ENCODE peak calls at places on chromosomes 6 and 20, in seven cellular contexts. One of them, this sample, is unnamed. For H3K4me1, the result is how much of the 10 kb centered on the place peaks cover.

GRCh38 chr6:80636689-80637088 is 530.2 kb downstream of the BCKDHB start:
- DNase-seq in IMR-90: peak
- DNase-seq in breast epithelium: no peak
- DNase-seq in mammary epithelial cell: no peak
- DNase-seq in aorta: no peak
- DNase-seq in CD8-positive, alpha-beta memory T cell: no peak
- DNase-seq in hepatocyte: no peak
- DNase-seq in this sample: no peak

GRCh38 chr6:67131827-67132226 is 1424.8 kb upstream of the EYS start:
- DNase-seq in IMR-90: no peak
- DNase-seq in CD8-positive, alpha-beta memory T cell: no peak
- DNase-seq in breast epithelium: no peak
- DNase-seq in mammary epithelial cell: no peak
- DNase-seq in aorta: no peak
- DNase-seq in hepatocyte: no peak
- DNase-seq in this sample: no peak

GRCh38 chr6:41336824-41337223 is 1.4 kb downstream of the NCR2 start:
- DNase-seq in breast epithelium: no peak
- DNase-seq in aorta: no peak
- DNase-seq in hepatocyte: no peak
- DNase-seq in IMR-90: no peak
- DNase-seq in mammary epithelial cell: no peak
- DNase-seq in CD8-positive, alpha-beta memory T cell: no peak
- DNase-seq in this sample: no peak

GRCh38 chr20:61292391-61292790 is 40.3 kb downstream of the CDH4 start:
- DNase-seq in mammary epithelial cell: no peak
- DNase-seq in aorta: no peak
- DNase-seq in IMR-90: no peak
- DNase-seq in CD8-positive, alpha-beta memory T cell: no peak
- DNase-seq in breast epithelium: no peak
- DNase-seq in hepatocyte: no peak
- DNase-seq in this sample: no peak

GRCh38 chr6:137010138-137010718 is 34.5 kb downstream of the IL20RA start:
- DNase-seq in hepatocyte: no peak
- DNase-seq in CD8-positive, alpha-beta memory T cell: no peak
- DNase-seq in IMR-90: no peak
- DNase-seq in mammary epithelial cell: no peak
- DNase-seq in breast epithelium: no peak
- DNase-seq in aorta: no peak
- DNase-seq in this sample: no peak

GRCh38 chr6:109807881-109808280 is 116.8 kb downstream of the FIG4 start:
- DNase-seq in mammary epithelial cell: no peak
- DNase-seq in aorta: no peak
- DNase-seq in IMR-90: no peak
- DNase-seq in breast epithelium: no peak
- DNase-seq in CD8-positive, alpha-beta memory T cell: no peak
- DNase-seq in hepatocyte: no peak
- DNase-seq in this sample: no peak

GRCh38 chr20:58703765-58704331 is 11.2 kb downstream of the NPEPL1 start:
- DNase-seq in breast epithelium: no peak
- DNase-seq in CD8-positive, alpha-beta memory T cell: no peak
- DNase-seq in aorta: peak
- DNase-seq in mammary epithelial cell: no peak
- DNase-seq in IMR-90: no peak
- DNase-seq in hepatocyte: no peak
- DNase-seq in this sample: peak

GRCh38 chr6:10589429-10589727 is 68.2 kb downstream of the GCNT2 start:
- DNase-seq in aorta: no peak
- DNase-seq in mammary epithelial cell: no peak
- DNase-seq in CD8-positive, alpha-beta memory T cell: no peak
- DNase-seq in breast epithelium: no peak
- DNase-seq in hepatocyte: no peak
- DNase-seq in IMR-90: no peak
- DNase-seq in this sample: no peak

GRCh38 chr6:158848441-158848840 is 29.3 kb upstream of the EZR start:
- DNase-seq in aorta: no peak
- DNase-seq in CD8-positive, alpha-beta memory T cell: no peak
- DNase-seq in IMR-90: no peak
- DNase-seq in mammary epithelial cell: no peak
- DNase-seq in hepatocyte: peak
- DNase-seq in breast epithelium: no peak
- DNase-seq in this sample: no peak

GRCh38 chr6:119313937-119314893 is 35.3 kb downstream of the MAN1A1 start:
- DNase-seq in CD8-positive, alpha-beta memory T cell: peak
- DNase-seq in aorta: no peak
- DNase-seq in hepatocyte: no peak
- DNase-seq in breast epithelium: no peak
- DNase-seq in IMR-90: no peak
- DNase-seq in mammary epithelial cell: no peak
- DNase-seq in this sample: no peak

GRCh38 chr6:134537146-134537555 is 219.2 kb upstream of the SGK1 start:
- DNase-seq in hepatocyte: no peak
- DNase-seq in aorta: no peak
- DNase-seq in CD8-positive, alpha-beta memory T cell: no peak
- DNase-seq in breast epithelium: no peak
- DNase-seq in IMR-90: peak
- DNase-seq in mammary epithelial cell: peak
- DNase-seq in this sample: no peak

GRCh38 chr20:61815678-61816077 is 250.0 kb downstream of the TAF4 start:
- DNase-seq in IMR-90: no peak
- DNase-seq in breast epithelium: no peak
- DNase-seq in CD8-positive, alpha-beta memory T cell: no peak
- DNase-seq in hepatocyte: no peak
- DNase-seq in mammary epithelial cell: no peak
- DNase-seq in aorta: no peak
- DNase-seq in this sample: no peak

GRCh38 chr20:43465625-43465943 is 7.9 kb downstream of the SRSF6 start:
- DNase-seq in hepatocyte: no peak
- DNase-seq in breast epithelium: no peak
- DNase-seq in IMR-90: no peak
- DNase-seq in CD8-positive, alpha-beta memory T cell: no peak
- DNase-seq in mammary epithelial cell: no peak
- DNase-seq in aorta: no peak
- DNase-seq in this sample: no peak

GRCh38 chr20:9051508-9051907 is 17.4 kb upstream of the PLCB4 start:
- DNase-seq in IMR-90: peak
- DNase-seq in breast epithelium: no peak
- DNase-seq in mammary epithelial cell: peak
- DNase-seq in aorta: no peak
- DNase-seq in hepatocyte: peak
- DNase-seq in CD8-positive, alpha-beta memory T cell: no peak
- DNase-seq in this sample: no peak

GRCh38 chr20:49562341-49563014 is 5.5 kb downstream of the PTGIS start:
- DNase-seq in breast epithelium: peak
- DNase-seq in IMR-90: peak
- DNase-seq in hepatocyte: peak
- DNase-seq in CD8-positive, alpha-beta memory T cell: no peak
- DNase-seq in mammary epithelial cell: peak
- DNase-seq in aorta: peak
- DNase-seq in this sample: peak

GRCh38 chr20:57618091-57618765 is 2.0 kb downstream of the ZBP1 start:
- DNase-seq in IMR-90: no peak
- DNase-seq in hepatocyte: peak
- DNase-seq in mammary epithelial cell: peak
- DNase-seq in CD8-positive, alpha-beta memory T cell: peak
- DNase-seq in aorta: no peak
- DNase-seq in breast epithelium: no peak
- DNase-seq in this sample: peak

GRCh38 chr6:125338381-125338780 is 36.6 kb upstream of the HDDC2 start:
- DNase-seq in CD8-positive, alpha-beta memory T cell: no peak
- DNase-seq in aorta: no peak
- DNase-seq in mammary epithelial cell: no peak
- DNase-seq in hepatocyte: no peak
- DNase-seq in IMR-90: no peak
- DNase-seq in breast epithelium: no peak
- DNase-seq in this sample: no peak

GRCh38 chr6:56724455-56724854 is 81.8 kb upstream of the DST start:
- DNase-seq in hepatocyte: no peak
- DNase-seq in mammary epithelial cell: no peak
- DNase-seq in CD8-positive, alpha-beta memory T cell: no peak
- DNase-seq in aorta: no peak
- DNase-seq in IMR-90: peak
- DNase-seq in breast epithelium: no peak
- DNase-seq in this sample: no peak
- H3K4me1 ChIP-seq in hepatocyte: under half
- H3K4me1 ChIP-seq in mammary epithelial cell: under half
- H3K4me1 ChIP-seq in CD8-positive, alpha-beta memory T cell: under half
- H3K4me1 ChIP-seq in aorta: under half
- H3K4me1 ChIP-seq in IMR-90: under half
- H3K4me1 ChIP-seq in breast epithelium: under half
- H3K4me1 ChIP-seq in this sample: under half

GRCh38 chr20:42218566-42218965 is 600.4 kb upstream of the CHD6 start:
- DNase-seq in aorta: no peak
- DNase-seq in CD8-positive, alpha-beta memory T cell: no peak
- DNase-seq in mammary epithelial cell: no peak
- DNase-seq in breast epithelium: no peak
- DNase-seq in IMR-90: no peak
- DNase-seq in hepatocyte: no peak
- DNase-seq in this sample: no peak
- H3K4me3 ChIP-seq in aorta: no peak
- H3K4me3 ChIP-seq in CD8-positive, alpha-beta memory T cell: no peak
- H3K4me3 ChIP-seq in mammary epithelial cell: no peak
- H3K4me3 ChIP-seq in breast epithelium: no peak
- H3K4me3 ChIP-seq in IMR-90: no peak
- H3K4me3 ChIP-seq in hepatocyte: no peak
- H3K4me3 ChIP-seq in this sample: no peak

GRCh38 chr6:35454843-35455110 is 2.6 kb downstream of the FANCE start:
- DNase-seq in hepatocyte: no peak
- DNase-seq in breast epithelium: no peak
- DNase-seq in aorta: no peak
- DNase-seq in mammary epithelial cell: no peak
- DNase-seq in CD8-positive, alpha-beta memory T cell: no peak
- DNase-seq in IMR-90: no peak
- DNase-seq in this sample: no peak

GRCh38 chr6:35449287-35449881 is 2.8 kb upstream of the FANCE start:
- DNase-seq in breast epithelium: no peak
- DNase-seq in mammary epithelial cell: peak
- DNase-seq in CD8-positive, alpha-beta memory T cell: peak
- DNase-seq in hepatocyte: peak
- DNase-seq in IMR-90: peak
- DNase-seq in aorta: no peak
- DNase-seq in this sample: no peak

GRCh38 chr6:35451354-35452185 is 568 bp upstream of the FANCE start:
- DNase-seq in mammary epithelial cell: no peak
- DNase-seq in CD8-positive, alpha-beta memory T cell: no peak
- DNase-seq in hepatocyte: no peak
- DNase-seq in IMR-90: no peak
- DNase-seq in breast epithelium: no peak
- DNase-seq in aorta: no peak
- DNase-seq in this sample: no peak

GRCh38 chr6:35453236-35453635 is 1.1 kb downstream of the FANCE start:
- DNase-seq in aorta: no peak
- DNase-seq in CD8-positive, alpha-beta memory T cell: no peak
- DNase-seq in hepatocyte: no peak
- DNase-seq in breast epithelium: no peak
- DNase-seq in mammary epithelial cell: no peak
- DNase-seq in IMR-90: no peak
- DNase-seq in this sample: no peak

GRCh38 chr6:35452186-35453090 is at the start of gene FANCE:
- DNase-seq in aorta: peak
- DNase-seq in hepatocyte: peak
- DNase-seq in breast epithelium: peak
- DNase-seq in IMR-90: peak
- DNase-seq in mammary epithelial cell: peak
- DNase-seq in CD8-positive, alpha-beta memory T cell: peak
- DNase-seq in this sample: peak
- H3K27ac ChIP-seq in aorta: no peak
- H3K27ac ChIP-seq in hepatocyte: peak
- H3K27ac ChIP-seq in breast epithelium: peak
- H3K27ac ChIP-seq in IMR-90: peak
- H3K27ac ChIP-seq in mammary epithelial cell: peak
- H3K27ac ChIP-seq in CD8-positive, alpha-beta memory T cell: peak
- H3K27ac ChIP-seq in this sample: peak

GRCh38 chr6:157757430-157758403 is 65.3 kb upstream of the SNX9 start:
- DNase-seq in IMR-90: no peak
- DNase-seq in breast epithelium: no peak
- DNase-seq in aorta: no peak
- DNase-seq in CD8-positive, alpha-beta memory T cell: no peak
- DNase-seq in hepatocyte: no peak
- DNase-seq in mammary epithelial cell: no peak
- DNase-seq in this sample: peak

GRCh38 chr6:157755032-157755751 is 67.9 kb upstream of the SNX9 start:
- DNase-seq in aorta: no peak
- DNase-seq in CD8-positive, alpha-beta memory T cell: no peak
- DNase-seq in mammary epithelial cell: no peak
- DNase-seq in IMR-90: peak
- DNase-seq in breast epithelium: no peak
- DNase-seq in hepatocyte: no peak
- DNase-seq in this sample: peak

GRCh38 chr6:157758516-157759023 is 64.5 kb upstream of the SNX9 start:
- DNase-seq in mammary epithelial cell: no peak
- DNase-seq in hepatocyte: no peak
- DNase-seq in IMR-90: no peak
- DNase-seq in aorta: no peak
- DNase-seq in breast epithelium: no peak
- DNase-seq in CD8-positive, alpha-beta memory T cell: no peak
- DNase-seq in this sample: peak

GRCh38 chr6:157755752-157756411 is 67.2 kb upstream of the SNX9 start:
- DNase-seq in IMR-90: no peak
- DNase-seq in aorta: no peak
- DNase-seq in breast epithelium: no peak
- DNase-seq in CD8-positive, alpha-beta memory T cell: no peak
- DNase-seq in hepatocyte: no peak
- DNase-seq in mammary epithelial cell: no peak
- DNase-seq in this sample: peak

DNA sequence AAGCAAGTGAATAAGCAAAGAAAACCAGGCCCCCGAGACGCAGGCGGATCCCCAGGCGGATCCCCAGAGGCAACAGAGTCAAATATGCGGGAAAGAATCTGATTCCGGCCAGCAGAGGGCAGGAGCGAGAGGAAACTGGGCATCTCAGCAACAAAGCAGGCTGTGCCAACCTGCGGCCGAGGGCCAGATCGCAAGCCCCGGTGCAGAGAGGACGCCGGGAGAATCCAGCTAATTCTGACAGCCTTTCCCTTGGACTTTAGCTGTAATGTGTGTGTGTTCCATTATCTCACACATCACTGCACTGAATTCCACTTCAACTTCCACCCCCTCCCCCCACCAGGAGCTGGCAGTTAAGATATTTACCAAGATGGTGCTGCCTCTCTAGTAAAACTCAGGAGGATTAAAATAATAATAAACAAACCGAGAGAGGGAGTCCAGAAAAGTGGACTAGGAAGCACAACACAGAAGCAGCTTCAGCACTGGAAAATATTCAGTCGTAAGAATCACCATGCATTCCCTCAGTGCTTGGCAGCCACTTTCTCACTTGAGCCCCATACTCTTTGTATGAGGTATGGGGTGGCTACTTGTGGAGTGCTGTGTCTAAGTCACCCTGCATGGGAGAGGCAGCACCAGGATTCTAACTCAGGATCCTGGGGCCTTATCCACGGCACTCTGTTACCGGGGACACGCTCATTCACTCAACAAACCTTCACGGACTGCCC is 66.2 kb upstream of the SNX9 start:
- DNase-seq in CD8-positive, alpha-beta memory T cell: peak
- DNase-seq in mammary epithelial cell: peak
- DNase-seq in aorta: peak
- DNase-seq in breast epithelium: peak
- DNase-seq in IMR-90: peak
- DNase-seq in hepatocyte: peak
- DNase-seq in this sample: peak
- H3K4me1 ChIP-seq in CD8-positive, alpha-beta memory T cell: under half
- H3K4me1 ChIP-seq in mammary epithelial cell: under half
- H3K4me1 ChIP-seq in aorta: under half
- H3K4me1 ChIP-seq in breast epithelium: under half
- H3K4me1 ChIP-seq in IMR-90: under half
- H3K4me1 ChIP-seq in hepatocyte: under half
- H3K4me1 ChIP-seq in this sample: under half